ENCODE peak calls at places on chromosomes 12 and 14, in nine cellular contexts. Y is B cell, W is A673, D is PC-3, P is heart left ventricle, J is fibroblast of mammary gland, X is WTC11, L is omental fat pad, T is GM23338. Q is an unnamed sample.
A peak's percentile ranks its signal among the peaks of the same experiment; 100 is the strongest.

GRCh38 chr12:84706374-84706773 is 206.2 kb downstream of the SLC6A15 start:
- DNase-seq in J (no peak), X (no peak), W (no peak), L (no peak), T (no peak), P (no peak), Y (no peak), D (no peak), Q (no peak)

GRCh38 chr12:108605690-108606406 is 8.0 kb upstream of the TMEM119 start:
- DNase-seq in X (no peak), L (no peak), Y (no peak), J (no peak), W (no peak), P (no peak), D (no peak), T (no peak), Q (no peak)

GRCh38 chr12:6934110-6934509 is 6.4 kb downstream of the ATN1 start:
- DNase-seq in W (no peak), J (peak; percentile 58), T (no peak), Y (no peak), X (no peak), P (peak; percentile 68), D (no peak), L (no peak), Q (no peak)

GRCh38 chr12:81167694-81168093 is 89.8 kb downstream of the ACSS3 start:
- DNase-seq in W (peak; percentile 69), D (peak; percentile 14), T (peak; percentile 32), X (no peak), P (no peak), L (no peak), J (peak; percentile 20), Y (no peak), Q (no peak)

GRCh38 chr14:89598548-89599186 is 181.6 kb upstream of the FOXN3 start:
- DNase-seq in L (no peak), P (no peak), T (no peak), D (no peak), X (no peak), J (peak; percentile 44), W (no peak), Y (no peak), Q (no peak)

GRCh38 chr12:80553316-80553715 is 109.3 kb downstream of the PTPRQ start:
- DNase-seq in X (no peak), L (no peak), P (no peak), J (peak; percentile 94), D (peak; percentile 87), W (peak; percentile 77), Y (no peak), T (no peak), Q (no peak)

GRCh38 chr12:121038861-121039654 is at the start of gene OASL:
- DNase-seq in X (no peak), Y (peak; percentile 63), T (no peak), J (peak; percentile 89), W (no peak), D (peak; percentile 63), P (peak; percentile 63), L (no peak), Q (peak; percentile 54)

GRCh38 chr14:67728258-67728657 is 26.6 kb downstream of the RDH12 start:
- DNase-seq in X (no peak), J (no peak), D (no peak), P (no peak), L (no peak), T (no peak), Y (no peak), W (no peak), Q (no peak)

GRCh38 chr12:126999352-126999751 is 1267.6 kb upstream of the TMEM132C start:
- DNase-seq in X (no peak), W (no peak), Y (no peak), L (no peak), P (no peak), T (no peak), J (no peak), D (no peak), Q (no peak)

GRCh38 chr12:71214511-71215285 is 56.9 kb upstream of the TSPAN8 start:
- DNase-seq in X (no peak), D (no peak), W (no peak), T (peak; percentile 89), J (no peak), P (no peak), Y (no peak), L (no peak), Q (no peak)

GRCh38 chr12:71219224-71219623 is 61.4 kb upstream of the TSPAN8 start:
- DNase-seq in J (no peak), T (no peak), W (no peak), D (no peak), X (no peak), L (no peak), P (no peak), Y (no peak), Q (no peak)

GRCh38 chr12:71220295-71220694 is 62.5 kb upstream of the TSPAN8 start:
- DNase-seq in Y (no peak), J (no peak), W (peak; percentile 52), X (no peak), D (no peak), L (no peak), T (no peak), P (no peak), Q (no peak)

DNA sequence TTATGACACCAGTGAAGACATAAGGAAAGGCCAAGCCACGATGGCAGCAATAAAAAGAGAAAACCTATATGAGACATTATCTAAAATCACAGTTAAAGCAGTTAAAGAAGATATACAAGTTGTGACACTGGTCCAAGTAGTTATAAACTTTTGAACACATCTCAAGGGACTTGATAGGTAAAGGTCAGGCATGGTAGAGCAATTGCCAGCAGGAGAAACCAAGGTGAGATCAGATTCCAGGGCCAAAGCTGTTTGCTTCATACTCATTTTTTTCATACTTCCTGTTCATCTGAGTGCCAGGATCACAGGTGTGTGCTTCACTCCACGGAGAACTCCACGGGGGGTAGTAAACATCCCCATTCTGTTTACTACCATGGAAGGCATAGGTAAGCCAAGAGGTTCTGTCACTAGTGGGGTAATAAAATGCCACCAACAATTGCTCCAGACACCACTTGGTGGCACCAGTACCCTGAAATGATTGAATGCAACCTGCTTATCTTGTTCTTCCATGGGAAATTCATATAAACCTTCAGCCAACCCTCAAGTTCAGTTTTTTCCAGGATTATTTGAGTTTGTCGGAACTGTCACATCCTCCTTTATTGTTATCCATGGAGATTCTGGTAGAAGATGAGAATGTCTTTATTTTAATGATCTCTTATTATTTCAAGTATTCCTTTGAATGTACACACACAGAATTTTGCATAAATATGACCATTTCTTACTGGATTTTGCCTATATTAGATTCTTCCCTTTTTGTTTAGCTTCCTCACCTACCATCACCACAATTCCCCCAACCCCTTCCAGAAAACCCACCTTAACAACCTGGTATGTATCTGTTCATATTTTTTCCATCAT is 59.2 kb upstream of the TSPAN8 start:
- DNase-seq in L (no peak), T (peak; percentile 31), D (peak; percentile 82), J (peak; percentile 43), P (no peak), Y (peak; percentile 2), X (peak; percentile 21), W (peak; percentile 79), Q (no peak)
- TF ChIP-seq CTCF in L (no peak), T (peak; percentile 58), D (peak; percentile 85), J (peak; percentile 50), P (peak; percentile 19), Y (no peak), X (no peak), W (peak; percentile 82), Q (no peak)

DNA sequence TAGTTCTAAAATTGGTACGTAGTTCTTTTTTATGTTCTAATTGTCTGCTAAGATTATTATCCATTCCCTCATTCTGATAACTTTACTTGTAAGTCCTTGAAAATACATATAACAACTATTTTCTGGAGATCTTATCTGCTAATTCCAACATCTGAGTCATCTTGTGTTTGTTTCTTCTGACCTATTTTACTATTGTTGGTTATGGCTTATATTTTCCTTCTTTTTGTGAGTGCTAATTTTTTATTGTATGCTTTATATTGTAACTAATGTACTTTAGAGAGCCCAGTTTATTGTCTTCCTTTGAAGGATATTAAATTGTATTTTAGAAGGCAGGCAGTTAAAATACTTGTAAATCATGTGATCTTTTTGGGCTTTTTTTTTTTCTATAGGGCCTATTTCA is 149.3 kb upstream of the LRFN5 start:
- DNase-seq in Y (no peak), P (no peak), L (no peak), D (peak; percentile 44), J (no peak), W (no peak), T (no peak), X (no peak), Q (no peak)
- TF ChIP-seq CTCF in Y (no peak), P (no peak), L (no peak), D (no peak), J (no peak), W (no peak), T (no peak), X (no peak), Q (no peak)

GRCh38 chr14:96225745-96226151 is 21.1 kb downstream of the BDKRB2 start:
- DNase-seq in X (peak; percentile 62), W (no peak), T (peak; percentile 56), D (peak; percentile 62), P (no peak), Y (no peak), L (no peak), J (peak; percentile 63), Q (no peak)
- TF ChIP-seq CTCF in X (no peak), W (no peak), T (peak; percentile 30), D (peak; percentile 22), P (no peak), Y (no peak), L (no peak), J (peak; percentile 35), Q (no peak)

GRCh38 chr12:12008232-12008850 is 62.4 kb upstream of the BCL2L14 start:
- DNase-seq in P (no peak), W (peak; percentile 24), J (no peak), T (peak; percentile 41), X (peak; percentile 52), Y (no peak), D (no peak), L (no peak), Q (no peak)
- TF ChIP-seq CTCF in P (no peak), W (peak; percentile 72), J (peak; percentile 36), T (peak; percentile 88), X (peak; percentile 67), Y (peak; percentile 34), D (peak; percentile 49), L (no peak), Q (peak; percentile 58)

GRCh38 chr14:72802588-72802946 is 91.3 kb downstream of the DPF3 start:
- DNase-seq in P (no peak), L (no peak), D (no peak), J (no peak), T (no peak), W (no peak), Y (no peak), X (no peak), Q (no peak)

GRCh38 chr14:72801381-72801812 is 92.5 kb downstream of the DPF3 start:
- DNase-seq in W (no peak), J (peak; percentile 95), D (peak; percentile 99), T (no peak), X (no peak), P (no peak), L (no peak), Y (no peak), Q (no peak)

GRCh38 chr14:72800296-72800695 is 93.6 kb downstream of the DPF3 start:
- DNase-seq in J (no peak), W (no peak), Y (no peak), P (no peak), T (no peak), D (no peak), X (no peak), L (no peak), Q (no peak)

GRCh38 chr14:72801841-72802587 is 91.9 kb downstream of the DPF3 start:
- DNase-seq in T (no peak), W (no peak), Y (no peak), L (no peak), J (no peak), D (peak; percentile 78), X (no peak), P (no peak), Q (no peak)

GRCh38 chr14:72800848-72801370 is 93.0 kb downstream of the DPF3 start:
- DNase-seq in L (no peak), X (no peak), D (no peak), J (no peak), Y (no peak), T (no peak), W (no peak), P (no peak), Q (no peak)
- TF ChIP-seq CTCF in L (no peak), X (no peak), D (no peak), J (no peak), Y (no peak), T (no peak), W (no peak), P (no peak), Q (no peak)